ENCODE peak calls at places on chromosomes 3 and 15, in eight cellular contexts. One of them, this sample, is unnamed.

GRCh38 chr3:197814372-197814771 is 23.3 kb downstream of the LRCH3 start:
- DNase-seq in AG04449: no peak
- DNase-seq in esophagus squamous epithelium: no peak
- DNase-seq in AG10803: no peak
- DNase-seq in mammary epithelial cell: no peak
- DNase-seq in neuronal stem cell: no peak
- DNase-seq in BJ: no peak
- DNase-seq in lower lobe of right lung: no peak
- DNase-seq in this sample: no peak

GRCh38 chr3:106611123-106611522 is 742.3 kb upstream of the CBLB start:
- DNase-seq in AG04449: no peak
- DNase-seq in esophagus squamous epithelium: no peak
- DNase-seq in AG10803: no peak
- DNase-seq in mammary epithelial cell: no peak
- DNase-seq in neuronal stem cell: no peak
- DNase-seq in BJ: no peak
- DNase-seq in lower lobe of right lung: no peak
- DNase-seq in this sample: no peak

GRCh38 chr3:195207056-195207455 is 63.9 kb downstream of the XXYLT1 start:
- DNase-seq in AG04449: no peak
- DNase-seq in esophagus squamous epithelium: no peak
- DNase-seq in AG10803: no peak
- DNase-seq in mammary epithelial cell: no peak
- DNase-seq in neuronal stem cell: no peak
- DNase-seq in BJ: no peak
- DNase-seq in lower lobe of right lung: no peak
- DNase-seq in this sample: no peak

GRCh38 chr15:68619303-68619698 is 40.5 kb downstream of the CORO2B start:
- DNase-seq in AG04449: no peak
- DNase-seq in esophagus squamous epithelium: no peak
- DNase-seq in AG10803: no peak
- DNase-seq in mammary epithelial cell: no peak
- DNase-seq in neuronal stem cell: no peak
- DNase-seq in BJ: no peak
- DNase-seq in lower lobe of right lung: no peak
- DNase-seq in this sample: no peak

GRCh38 chr3:105593315-105593714 is 226.6 kb downstream of the ALCAM start:
- DNase-seq in AG04449: no peak
- DNase-seq in esophagus squamous epithelium: no peak
- DNase-seq in AG10803: no peak
- DNase-seq in mammary epithelial cell: no peak
- DNase-seq in neuronal stem cell: no peak
- DNase-seq in BJ: no peak
- DNase-seq in lower lobe of right lung: no peak
- DNase-seq in this sample: no peak

GRCh38 chr3:46675843-46676567 is 17.5 kb downstream of the ALS2CL start:
- DNase-seq in AG04449: no peak
- DNase-seq in esophagus squamous epithelium: no peak
- DNase-seq in AG10803: no peak
- DNase-seq in mammary epithelial cell: no peak
- DNase-seq in neuronal stem cell: no peak
- DNase-seq in BJ: no peak
- DNase-seq in lower lobe of right lung: peak
- DNase-seq in this sample: no peak

GRCh38 chr15:101318147-101318809 is 23.2 kb upstream of the SNRPA1 start:
- DNase-seq in AG04449: no peak
- DNase-seq in esophagus squamous epithelium: no peak
- DNase-seq in AG10803: no peak
- DNase-seq in mammary epithelial cell: peak
- DNase-seq in neuronal stem cell: no peak
- DNase-seq in BJ: no peak
- DNase-seq in lower lobe of right lung: no peak
- DNase-seq in this sample: no peak

GRCh38 chr3:49403891-49404290 is 7.9 kb downstream of the RHOA start:
- DNase-seq in AG04449: no peak
- DNase-seq in esophagus squamous epithelium: no peak
- DNase-seq in AG10803: no peak
- DNase-seq in mammary epithelial cell: no peak
- DNase-seq in neuronal stem cell: no peak
- DNase-seq in BJ: no peak
- DNase-seq in lower lobe of right lung: peak
- DNase-seq in this sample: no peak

GRCh38 chr15:98154863-98155262 is 194.4 kb downstream of the ARRDC4 start:
- DNase-seq in AG04449: peak
- DNase-seq in esophagus squamous epithelium: no peak
- DNase-seq in AG10803: peak
- DNase-seq in mammary epithelial cell: peak
- DNase-seq in neuronal stem cell: no peak
- DNase-seq in BJ: peak
- DNase-seq in lower lobe of right lung: no peak
- DNase-seq in this sample: peak

GRCh38 chr3:134937256-134938023 is 142.4 kb downstream of the EPHB1 start:
- DNase-seq in AG04449: no peak
- DNase-seq in esophagus squamous epithelium: no peak
- DNase-seq in AG10803: peak
- DNase-seq in mammary epithelial cell: no peak
- DNase-seq in neuronal stem cell: peak
- DNase-seq in BJ: no peak
- DNase-seq in lower lobe of right lung: no peak
- DNase-seq in this sample: no peak

GRCh38 chr15:73134196-73134595 is 81.9 kb downstream of the NEO1 start:
- DNase-seq in AG04449: no peak
- DNase-seq in esophagus squamous epithelium: no peak
- DNase-seq in AG10803: no peak
- DNase-seq in mammary epithelial cell: no peak
- DNase-seq in neuronal stem cell: no peak
- DNase-seq in BJ: no peak
- DNase-seq in lower lobe of right lung: no peak
- DNase-seq in this sample: no peak

GRCh38 chr3:58006661-58007060 is 1.6 kb upstream of the FLNB start:
- DNase-seq in AG04449: no peak
- DNase-seq in esophagus squamous epithelium: no peak
- DNase-seq in AG10803: no peak
- DNase-seq in mammary epithelial cell: peak
- DNase-seq in neuronal stem cell: no peak
- DNase-seq in BJ: no peak
- DNase-seq in lower lobe of right lung: no peak
- DNase-seq in this sample: no peak

GRCh38 chr15:40342421-40343313 is 1.9 kb upstream of the CCDC9B start:
- DNase-seq in AG04449: no peak
- DNase-seq in esophagus squamous epithelium: no peak
- DNase-seq in AG10803: no peak
- DNase-seq in mammary epithelial cell: peak
- DNase-seq in neuronal stem cell: no peak
- DNase-seq in BJ: no peak
- DNase-seq in lower lobe of right lung: no peak
- DNase-seq in this sample: no peak

GRCh38 chr3:152961323-152961722 is 126.4 kb downstream of the P2RY1 start:
- DNase-seq in AG04449: no peak
- DNase-seq in esophagus squamous epithelium: no peak
- DNase-seq in AG10803: peak
- DNase-seq in mammary epithelial cell: peak
- DNase-seq in neuronal stem cell: no peak
- DNase-seq in BJ: no peak
- DNase-seq in lower lobe of right lung: no peak
- DNase-seq in this sample: peak

GRCh38 chr15:74264081-74264501 is 28.0 kb downstream of the CCDC33 start:
- DNase-seq in AG04449: no peak
- DNase-seq in esophagus squamous epithelium: no peak
- DNase-seq in AG10803: no peak
- DNase-seq in mammary epithelial cell: no peak
- DNase-seq in neuronal stem cell: no peak
- DNase-seq in BJ: no peak
- DNase-seq in lower lobe of right lung: no peak
- DNase-seq in this sample: no peak

GRCh38 chr15:22795206-22796063 is 9.0 kb downstream of the NIPA1 start:
- DNase-seq in AG04449: no peak
- DNase-seq in esophagus squamous epithelium: no peak
- DNase-seq in AG10803: no peak
- DNase-seq in mammary epithelial cell: no peak
- DNase-seq in neuronal stem cell: no peak
- DNase-seq in BJ: no peak
- DNase-seq in lower lobe of right lung: no peak
- DNase-seq in this sample: no peak
- H3K4me3 ChIP-seq in AG04449: no peak
- H3K4me3 ChIP-seq in esophagus squamous epithelium: no peak
- H3K4me3 ChIP-seq in AG10803: no peak
- H3K4me3 ChIP-seq in mammary epithelial cell: no peak
- H3K4me3 ChIP-seq in neuronal stem cell: no peak
- H3K4me3 ChIP-seq in BJ: no peak
- H3K4me3 ChIP-seq in lower lobe of right lung: no peak
- H3K4me3 ChIP-seq in this sample: no peak

DNA sequence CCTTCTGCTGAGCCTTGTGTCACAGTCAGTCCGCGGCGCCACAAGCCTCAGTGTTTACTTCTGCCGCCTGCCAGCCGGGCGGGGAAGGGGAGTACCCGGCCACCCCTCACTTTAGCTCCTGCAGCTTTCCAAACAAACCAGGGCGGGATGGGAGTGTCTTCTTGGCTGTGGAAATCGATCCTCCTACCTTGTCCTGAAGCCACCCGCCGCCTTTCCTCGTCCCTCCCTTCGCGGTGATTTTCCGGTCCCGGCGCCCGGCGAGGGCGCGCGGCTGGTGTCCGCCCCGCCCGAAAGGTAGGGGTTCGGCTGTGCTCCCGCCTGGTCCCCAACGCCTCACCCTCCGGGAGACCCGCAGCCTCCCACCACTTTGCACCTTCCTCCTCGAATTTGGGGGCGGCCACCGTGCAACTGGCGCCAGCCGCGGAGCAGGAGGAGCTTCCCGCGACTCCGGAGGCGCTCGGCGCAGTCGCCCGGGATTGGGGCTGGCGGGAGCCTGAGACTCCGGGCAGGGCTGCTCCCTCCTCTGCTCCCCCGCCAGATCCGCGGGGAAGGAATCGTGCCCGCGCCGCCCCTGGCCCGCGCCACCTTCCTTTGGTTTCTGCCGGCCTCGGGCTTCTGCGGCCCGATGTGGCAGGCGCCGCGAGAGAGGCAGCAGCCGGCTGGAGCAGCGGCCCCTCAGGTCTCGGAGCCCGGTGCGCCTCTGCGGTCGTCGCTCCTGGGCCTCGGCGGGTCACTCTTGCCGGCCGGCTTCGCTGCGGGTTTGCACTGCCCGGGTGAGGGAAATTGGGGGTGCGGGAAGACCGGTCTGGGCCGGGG is 30.7 kb upstream of the ST3GAL6 start:
- DNase-seq in AG04449: no peak
- DNase-seq in esophagus squamous epithelium: no peak
- DNase-seq in AG10803: no peak
- DNase-seq in mammary epithelial cell: peak
- DNase-seq in neuronal stem cell: peak
- DNase-seq in BJ: no peak
- DNase-seq in lower lobe of right lung: peak
- DNase-seq in this sample: no peak
- H3K4me3 ChIP-seq in AG04449: peak
- H3K4me3 ChIP-seq in esophagus squamous epithelium: peak
- H3K4me3 ChIP-seq in AG10803: peak
- H3K4me3 ChIP-seq in mammary epithelial cell: peak
- H3K4me3 ChIP-seq in neuronal stem cell: peak
- H3K4me3 ChIP-seq in BJ: peak
- H3K4me3 ChIP-seq in lower lobe of right lung: peak
- H3K4me3 ChIP-seq in this sample: peak

GRCh38 chr3:171812811-171813210 is 2.5 kb upstream of the PLD1 start:
- DNase-seq in AG04449: no peak
- DNase-seq in esophagus squamous epithelium: no peak
- DNase-seq in AG10803: no peak
- DNase-seq in mammary epithelial cell: no peak
- DNase-seq in neuronal stem cell: no peak
- DNase-seq in BJ: no peak
- DNase-seq in lower lobe of right lung: no peak
- DNase-seq in this sample: no peak

GRCh38 chr3:171809513-171810277 is 588 bp downstream of the PLD1 start:
- DNase-seq in AG04449: peak
- DNase-seq in esophagus squamous epithelium: no peak
- DNase-seq in AG10803: peak
- DNase-seq in mammary epithelial cell: peak
- DNase-seq in neuronal stem cell: peak
- DNase-seq in BJ: peak
- DNase-seq in lower lobe of right lung: peak
- DNase-seq in this sample: no peak

GRCh38 chr3:171811913-171812321 is 1.6 kb upstream of the PLD1 start:
- DNase-seq in AG04449: no peak
- DNase-seq in esophagus squamous epithelium: no peak
- DNase-seq in AG10803: peak
- DNase-seq in mammary epithelial cell: peak
- DNase-seq in neuronal stem cell: no peak
- DNase-seq in BJ: no peak
- DNase-seq in lower lobe of right lung: no peak
- DNase-seq in this sample: no peak

GRCh38 chr3:171810278-171811058 is at the start of gene PLD1:
- DNase-seq in AG04449: no peak
- DNase-seq in esophagus squamous epithelium: no peak
- DNase-seq in AG10803: peak
- DNase-seq in mammary epithelial cell: peak
- DNase-seq in neuronal stem cell: peak
- DNase-seq in BJ: no peak
- DNase-seq in lower lobe of right lung: peak
- DNase-seq in this sample: no peak

DNA sequence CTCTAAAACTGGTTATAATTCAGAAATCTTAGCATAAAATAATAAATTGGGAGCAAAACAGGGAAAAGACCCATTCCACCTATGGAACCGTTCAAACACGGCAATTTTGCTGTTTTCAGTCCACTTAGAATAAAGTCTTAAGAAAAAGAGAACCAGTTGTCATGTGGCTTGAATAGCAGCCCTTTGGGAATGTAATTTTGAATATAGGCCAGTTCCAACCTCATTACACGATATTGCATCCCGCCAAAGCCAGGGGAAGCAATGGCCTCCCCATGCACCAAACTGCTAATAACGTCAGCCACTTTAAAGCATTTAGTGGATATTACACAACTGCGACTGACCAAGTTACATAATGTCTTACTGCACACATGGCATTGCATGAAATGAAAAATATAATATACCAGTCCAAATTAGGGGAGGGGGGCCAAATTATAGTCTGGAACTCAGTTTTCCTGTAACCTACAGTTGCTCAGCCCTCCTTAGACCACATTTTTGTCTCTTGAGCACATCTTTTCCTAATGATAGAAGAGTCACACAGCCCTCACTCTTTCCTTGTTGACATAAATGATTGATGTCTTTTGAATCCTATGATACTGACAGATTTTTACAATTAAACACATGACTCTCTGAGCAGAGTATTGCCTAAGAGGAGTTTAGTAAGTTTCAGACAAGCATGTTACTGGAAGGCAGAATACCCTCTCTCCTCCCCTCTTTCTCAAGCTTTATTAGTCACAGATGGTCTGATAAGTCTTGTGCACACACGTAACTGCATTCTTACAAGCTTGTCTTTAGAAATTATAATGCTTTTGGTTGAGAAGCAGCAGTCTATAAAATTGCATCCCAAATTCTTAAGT is 1.0 kb upstream of the PLD1 start:
- DNase-seq in AG04449: peak
- DNase-seq in esophagus squamous epithelium: no peak
- DNase-seq in AG10803: peak
- DNase-seq in mammary epithelial cell: peak
- DNase-seq in neuronal stem cell: no peak
- DNase-seq in BJ: peak
- DNase-seq in lower lobe of right lung: no peak
- DNase-seq in this sample: no peak
- H3K4me3 ChIP-seq in AG04449: peak
- H3K4me3 ChIP-seq in esophagus squamous epithelium: peak
- H3K4me3 ChIP-seq in AG10803: peak
- H3K4me3 ChIP-seq in mammary epithelial cell: peak
- H3K4me3 ChIP-seq in neuronal stem cell: no peak
- H3K4me3 ChIP-seq in BJ: peak
- H3K4me3 ChIP-seq in lower lobe of right lung: peak
- H3K4me3 ChIP-seq in this sample: peak

GRCh38 chr3:14602804-14603644 is 48.5 kb upstream of the CCDC174 start:
- DNase-seq in AG04449: no peak
- DNase-seq in esophagus squamous epithelium: no peak
- DNase-seq in AG10803: no peak
- DNase-seq in mammary epithelial cell: no peak
- DNase-seq in neuronal stem cell: no peak
- DNase-seq in BJ: no peak
- DNase-seq in lower lobe of right lung: no peak
- DNase-seq in this sample: no peak
- H3K4me3 ChIP-seq in AG04449: peak
- H3K4me3 ChIP-seq in esophagus squamous epithelium: no peak
- H3K4me3 ChIP-seq in AG10803: no peak
- H3K4me3 ChIP-seq in mammary epithelial cell: no peak
- H3K4me3 ChIP-seq in neuronal stem cell: peak
- H3K4me3 ChIP-seq in BJ: no peak
- H3K4me3 ChIP-seq in lower lobe of right lung: peak
- H3K4me3 ChIP-seq in this sample: peak